ENCODE peak calls at places on chromosomes 2 and 18, in eight cellular contexts. One of them, this sample, is unnamed.

GRCh38 chr2:101380376-101380775 is 6.9 kb downstream of the CREG2 start:
- DNase-seq in H7: no peak
- DNase-seq in mesenteric fat pad: no peak
- DNase-seq in heart left ventricle: peak; percentile 68
- DNase-seq in endothelial cell: no peak
- DNase-seq in mucosa of descending colon: no peak
- DNase-seq in OCI-LY7: no peak
- DNase-seq in substantia nigra: no peak
- DNase-seq in this sample: no peak

GRCh38 chr18:27964811-27965210 is 212.1 kb downstream of the CDH2 start:
- DNase-seq in substantia nigra: no peak
- DNase-seq in endothelial cell: no peak
- DNase-seq in heart left ventricle: no peak
- DNase-seq in H7: peak; percentile 28
- DNase-seq in mucosa of descending colon: no peak
- DNase-seq in mesenteric fat pad: no peak
- DNase-seq in OCI-LY7: no peak
- DNase-seq in this sample: no peak

GRCh38 chr2:127770973-127771735 is 39.8 kb downstream of the WDR33 start:
- DNase-seq in substantia nigra: no peak
- DNase-seq in H7: no peak
- DNase-seq in heart left ventricle: no peak
- DNase-seq in endothelial cell: no peak
- DNase-seq in OCI-LY7: no peak
- DNase-seq in mucosa of descending colon: no peak
- DNase-seq in mesenteric fat pad: no peak
- DNase-seq in this sample: no peak

GRCh38 chr2:56299166-56299806 is 115.5 kb downstream of the CCDC85A start:
- DNase-seq in endothelial cell: no peak
- DNase-seq in mesenteric fat pad: no peak
- DNase-seq in mucosa of descending colon: no peak
- DNase-seq in substantia nigra: no peak
- DNase-seq in OCI-LY7: no peak
- DNase-seq in H7: no peak
- DNase-seq in heart left ventricle: no peak
- DNase-seq in this sample: no peak

GRCh38 chr2:98869272-98869641 is 66.8 kb downstream of the CRACDL start:
- DNase-seq in heart left ventricle: no peak
- DNase-seq in H7: peak; percentile 48
- DNase-seq in OCI-LY7: no peak
- DNase-seq in mesenteric fat pad: no peak
- DNase-seq in substantia nigra: no peak
- DNase-seq in endothelial cell: no peak
- DNase-seq in mucosa of descending colon: peak; percentile 92
- DNase-seq in this sample: peak; percentile 51

GRCh38 chr2:157441072-157441454 is 2.8 kb downstream of the CYTIP start:
- DNase-seq in mesenteric fat pad: no peak
- DNase-seq in H7: no peak
- DNase-seq in heart left ventricle: peak; percentile 23
- DNase-seq in endothelial cell: no peak
- DNase-seq in substantia nigra: no peak
- DNase-seq in OCI-LY7: peak; percentile 66
- DNase-seq in mucosa of descending colon: no peak
- DNase-seq in this sample: peak; percentile 65

GRCh38 chr2:239300871-239301742 is 99.7 kb downstream of the HDAC4 start:
- DNase-seq in mesenteric fat pad: peak; percentile 86
- DNase-seq in heart left ventricle: no peak
- DNase-seq in H7: no peak
- DNase-seq in substantia nigra: no peak
- DNase-seq in OCI-LY7: no peak
- DNase-seq in mucosa of descending colon: no peak
- DNase-seq in endothelial cell: no peak
- DNase-seq in this sample: no peak

GRCh38 chr2:224982226-224982625 is 60.0 kb downstream of the DOCK10 start:
- DNase-seq in heart left ventricle: no peak
- DNase-seq in OCI-LY7: no peak
- DNase-seq in mucosa of descending colon: no peak
- DNase-seq in substantia nigra: peak; percentile 69
- DNase-seq in endothelial cell: no peak
- DNase-seq in mesenteric fat pad: no peak
- DNase-seq in H7: no peak
- DNase-seq in this sample: no peak

GRCh38 chr18:58363767-58364540 is 264.9 kb downstream of the ALPK2 start:
- DNase-seq in H7: no peak
- DNase-seq in mesenteric fat pad: no peak
- DNase-seq in mucosa of descending colon: no peak
- DNase-seq in endothelial cell: no peak
- DNase-seq in heart left ventricle: no peak
- DNase-seq in OCI-LY7: no peak
- DNase-seq in substantia nigra: no peak
- DNase-seq in this sample: no peak

GRCh38 chr2:236745420-236746210 is 176.0 kb downstream of the ACKR3 start:
- DNase-seq in H7: peak; percentile 60
- DNase-seq in substantia nigra: no peak
- DNase-seq in endothelial cell: no peak
- DNase-seq in mesenteric fat pad: no peak
- DNase-seq in mucosa of descending colon: no peak
- DNase-seq in OCI-LY7: no peak
- DNase-seq in heart left ventricle: no peak
- DNase-seq in this sample: no peak

GRCh38 chr18:57595347-57595746 is 8.8 kb upstream of the FECH start:
- DNase-seq in mucosa of descending colon: no peak
- DNase-seq in endothelial cell: no peak
- DNase-seq in mesenteric fat pad: no peak
- DNase-seq in substantia nigra: no peak
- DNase-seq in OCI-LY7: no peak
- DNase-seq in heart left ventricle: no peak
- DNase-seq in H7: no peak
- DNase-seq in this sample: no peak

GRCh38 chr2:237150186-237150585 is 64.5 kb downstream of the COPS8 start:
- DNase-seq in substantia nigra: no peak
- DNase-seq in mucosa of descending colon: no peak
- DNase-seq in H7: no peak
- DNase-seq in endothelial cell: no peak
- DNase-seq in OCI-LY7: no peak
- DNase-seq in mesenteric fat pad: no peak
- DNase-seq in heart left ventricle: no peak
- DNase-seq in this sample: no peak

GRCh38 chr2:241774419-241775222 is 2.0 kb upstream of the GAL3ST2 start:
- DNase-seq in H7: no peak
- DNase-seq in mesenteric fat pad: no peak
- DNase-seq in mucosa of descending colon: peak; percentile 88
- DNase-seq in OCI-LY7: no peak
- DNase-seq in endothelial cell: peak; percentile 2
- DNase-seq in heart left ventricle: no peak
- DNase-seq in substantia nigra: no peak
- DNase-seq in this sample: no peak

GRCh38 chr2:147854557-147855134 is 9.8 kb downstream of the ACVR2A start:
- DNase-seq in heart left ventricle: no peak
- DNase-seq in mucosa of descending colon: no peak
- DNase-seq in substantia nigra: no peak
- DNase-seq in mesenteric fat pad: no peak
- DNase-seq in endothelial cell: no peak
- DNase-seq in OCI-LY7: no peak
- DNase-seq in H7: no peak
- DNase-seq in this sample: no peak

GRCh38 chr2:173607601-173608311 is 253.1 kb downstream of the CDCA7 start:
- DNase-seq in substantia nigra: no peak
- DNase-seq in endothelial cell: no peak
- DNase-seq in mesenteric fat pad: no peak
- DNase-seq in H7: no peak
- DNase-seq in OCI-LY7: no peak
- DNase-seq in heart left ventricle: peak; percentile 20
- DNase-seq in mucosa of descending colon: no peak
- DNase-seq in this sample: no peak

GRCh38 chr2:239429473-239430350 is 28.9 kb upstream of the HDAC4 start:
- DNase-seq in OCI-LY7: no peak
- DNase-seq in substantia nigra: no peak
- DNase-seq in H7: no peak
- DNase-seq in mesenteric fat pad: no peak
- DNase-seq in mucosa of descending colon: no peak
- DNase-seq in heart left ventricle: no peak
- DNase-seq in endothelial cell: no peak
- DNase-seq in this sample: no peak

GRCh38 chr2:20584045-20584636 is 66.8 kb downstream of the HS1BP3 start:
- DNase-seq in OCI-LY7: no peak
- DNase-seq in mesenteric fat pad: no peak
- DNase-seq in endothelial cell: no peak
- DNase-seq in substantia nigra: no peak
- DNase-seq in mucosa of descending colon: no peak
- DNase-seq in heart left ventricle: no peak
- DNase-seq in H7: no peak
- DNase-seq in this sample: no peak

GRCh38 chr2:127053731-127054603 is 53.0 kb downstream of the BIN1 start:
- DNase-seq in H7: peak; percentile 70
- DNase-seq in substantia nigra: no peak
- DNase-seq in OCI-LY7: no peak
- DNase-seq in endothelial cell: no peak
- DNase-seq in mesenteric fat pad: no peak
- DNase-seq in heart left ventricle: no peak
- DNase-seq in mucosa of descending colon: peak; percentile 72
- DNase-seq in this sample: no peak

GRCh38 chr2:145022671-145023330 is 502.9 kb upstream of the ZEB2 start:
- DNase-seq in OCI-LY7: no peak
- DNase-seq in endothelial cell: no peak
- DNase-seq in heart left ventricle: no peak
- DNase-seq in substantia nigra: no peak
- DNase-seq in mesenteric fat pad: no peak
- DNase-seq in H7: no peak
- DNase-seq in mucosa of descending colon: no peak
- DNase-seq in this sample: no peak

This sample was measured in RPMI8226.